ENCODE peak calls at places on chromosomes 3 and 15, in ten cellular contexts. T is retinal pigment epithelial cell, Y is astrocyte, P is transverse colon, R is uterus, Q is HFF-Myc, E is upper lobe of right lung, S is right atrium auricular region, M is fibroblast of the aortic adventitia, F is HepG2. A is an unnamed sample.

GRCh38 chr3:119289371-119289770 is 4.8 kb upstream of the ARHGAP31 start:
- DNase-seq in T (no peak), Y (no peak), P (no peak), R (no peak), Q (no peak), E (no peak), S (no peak), M (no peak), F (no peak), A (no peak)

GRCh38 chr3:101591071-101591470 is 17.1 kb downstream of the PCNP start:
- DNase-seq in T (no peak), Y (no peak), P (no peak), R (no peak), Q (no peak), E (no peak), S (no peak), M (no peak), F (no peak), A (no peak)

GRCh38 chr3:49133226-49133951 is 539 bp upstream of the LAMB2 start:
- DNase-seq in T (peak), Y (peak), P (peak), R (peak), Q (peak), E (peak), S (peak), M (peak), F (peak), A (peak)

GRCh38 chr15:96341465-96342142 is 11.1 kb downstream of the NR2F2 start:
- DNase-seq in T (no peak), Y (no peak), P (no peak), R (no peak), Q (no peak), E (no peak), S (peak), M (no peak), F (no peak), A (no peak)

GRCh38 chr3:94544131-94544530 is 481.3 kb downstream of the NSUN3 start:
- DNase-seq in T (no peak), Y (no peak), P (no peak), R (no peak), Q (no peak), E (no peak), S (no peak), M (no peak), F (no peak), A (no peak)

GRCh38 chr3:24299801-24300626 is 194.6 kb downstream of the THRB start:
- DNase-seq in T (peak), Y (peak), P (no peak), R (no peak), Q (no peak), E (no peak), S (no peak), M (peak), F (no peak), A (no peak)

GRCh38 chr15:77031376-77032050 is 36.6 kb downstream of the PSTPIP1 start:
- DNase-seq in T (no peak), Y (no peak), P (peak), R (peak), Q (no peak), E (peak), S (no peak), M (no peak), F (peak), A (no peak)

GRCh38 chr15:88113909-88114308 is 142.6 kb downstream of the NTRK3 start:
- DNase-seq in T (no peak), Y (peak), P (no peak), R (no peak), Q (no peak), E (no peak), S (no peak), M (peak), F (no peak), A (no peak)

GRCh38 chr3:107271787-107272387 is 105.4 kb upstream of the CCDC54 start:
- DNase-seq in T (peak), Y (peak), P (no peak), R (no peak), Q (peak), E (no peak), S (no peak), M (peak), F (peak), A (peak)

GRCh38 chr3:24525557-24525956 is 30.9 kb upstream of the THRB start:
- DNase-seq in T (no peak), Y (no peak), P (no peak), R (no peak), Q (no peak), E (no peak), S (no peak), M (no peak), F (no peak), A (no peak)

GRCh38 chr15:94230886-94231727 is at the start of gene MCTP2:
- DNase-seq in T (peak), Y (peak), P (peak), R (peak), Q (no peak), E (peak), S (peak), M (peak), F (peak), A (peak)

GRCh38 chr3:133457465-133458067 is 57.7 kb downstream of the BFSP2 start:
- DNase-seq in T (no peak), Y (no peak), P (no peak), R (no peak), Q (no peak), E (no peak), S (no peak), M (no peak), F (no peak), A (no peak)

GRCh38 chr15:31047437-31047836 is 54.1 kb downstream of the TRPM1 start:
- DNase-seq in T (no peak), Y (no peak), P (no peak), R (no peak), Q (no peak), E (no peak), S (no peak), M (no peak), F (no peak), A (no peak)

GRCh38 chr15:56248276-56248675 is 4.6 kb upstream of the RFX7 start:
- DNase-seq in T (no peak), Y (no peak), P (no peak), R (no peak), Q (no peak), E (no peak), S (no peak), M (no peak), F (no peak), A (no peak)

GRCh38 chr15:99409097-99409473 is 156.7 kb upstream of the MEF2A start:
- DNase-seq in T (no peak), Y (peak), P (peak), R (peak), Q (no peak), E (peak), S (peak), M (peak), F (peak), A (no peak)
- TF ChIP-seq CTCF in T (peak), Y (peak), P (peak), R (peak), Q (peak), E (peak), S (peak), M (peak), F (peak), A (peak)

DNA sequence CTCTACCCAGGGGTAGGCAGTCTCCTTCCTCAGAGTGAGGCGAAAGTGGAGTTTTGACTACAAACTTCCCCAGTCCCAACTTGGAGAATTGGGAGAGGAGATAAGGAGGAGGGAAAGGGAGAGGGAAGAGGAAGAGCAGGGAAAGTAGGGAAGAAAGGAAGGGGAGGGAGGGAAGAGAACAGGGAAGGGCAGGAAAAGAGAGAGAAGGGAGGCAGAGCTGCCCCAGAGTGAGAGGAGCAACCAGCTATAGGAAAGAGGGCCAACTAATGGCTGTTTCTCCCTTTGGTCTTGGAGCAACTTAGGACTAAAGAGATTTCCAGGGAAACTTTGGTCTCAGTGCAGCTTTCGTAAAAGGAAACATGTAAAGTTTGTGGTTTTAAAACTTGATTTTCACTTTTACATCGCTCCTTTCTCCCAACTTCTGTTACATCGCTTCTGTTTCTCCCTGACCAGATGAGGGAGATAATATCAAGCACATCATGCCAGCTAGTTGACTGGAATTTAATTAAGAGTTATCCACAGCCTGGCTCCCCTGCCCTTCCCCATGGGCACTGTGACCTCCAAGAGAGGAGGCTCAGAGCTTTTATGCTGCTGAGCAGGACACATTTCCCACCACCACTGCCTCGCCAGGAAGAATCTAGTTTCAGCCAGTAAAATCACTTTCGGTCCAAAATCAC is 1.4 kb downstream of the CA12 start:
- DNase-seq in T (no peak), Y (peak), P (no peak), R (no peak), Q (no peak), E (no peak), S (no peak), M (peak), F (no peak), A (no peak)
- H3K4me3 ChIP-seq in T (peak), Y (peak), P (peak), R (peak), Q (peak), E (no peak), S (no peak), M (peak), F (no peak), A (peak)

GRCh38 chr3:14239940-14240339 is 61.3 kb downstream of the LSM3 start:
- DNase-seq in T (no peak), Y (no peak), P (no peak), R (no peak), Q (no peak), E (no peak), S (no peak), M (no peak), F (no peak), A (no peak)

GRCh38 chr3:14237431-14237830 is 58.8 kb downstream of the LSM3 start:
- DNase-seq in T (no peak), Y (no peak), P (no peak), R (no peak), Q (no peak), E (no peak), S (peak), M (no peak), F (no peak), A (no peak)

GRCh38 chr3:14238356-14238755 is 59.7 kb downstream of the LSM3 start:
- DNase-seq in T (no peak), Y (no peak), P (no peak), R (no peak), Q (no peak), E (no peak), S (peak), M (no peak), F (no peak), A (no peak)

GRCh38 chr3:14240366-14240765 is 61.7 kb downstream of the LSM3 start:
- DNase-seq in T (no peak), Y (no peak), P (no peak), R (no peak), Q (no peak), E (no peak), S (no peak), M (no peak), F (no peak), A (no peak)

DNA sequence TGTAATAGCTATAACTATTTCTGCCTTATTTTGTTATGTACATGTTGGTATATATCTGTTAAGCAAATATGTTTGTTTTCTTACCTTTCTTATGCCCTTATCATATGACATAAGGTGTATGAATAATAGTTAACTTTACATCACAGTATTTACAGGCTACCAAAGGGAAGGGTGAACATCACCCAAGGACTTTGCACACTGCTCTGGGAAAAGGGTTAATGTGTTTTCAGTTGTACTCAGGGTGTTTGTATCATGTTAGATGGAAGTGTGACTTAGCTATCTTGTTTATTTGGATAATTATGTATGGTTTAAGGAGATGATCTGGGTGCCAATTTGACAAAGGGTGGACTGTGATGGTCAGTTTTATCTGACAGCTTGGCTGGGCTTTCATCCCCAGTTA is 60.3 kb downstream of the LSM3 start:
- DNase-seq in T (no peak), Y (no peak), P (no peak), R (no peak), Q (no peak), E (no peak), S (no peak), M (no peak), F (no peak), A (no peak)
- TF ChIP-seq CTCF in T (no peak), Y (no peak), P (no peak), R (no peak), Q (no peak), E (no peak), S (no peak), M (no peak), F (no peak), A (no peak)

GRCh38 chr15:40435331-40436089 is 5.2 kb upstream of the BAHD1 start:
- DNase-seq in T (no peak), Y (no peak), P (no peak), R (no peak), Q (no peak), E (no peak), S (no peak), M (no peak), F (no peak), A (no peak)

GRCh38 chr15:40438712-40439111 is 2.0 kb upstream of the BAHD1 start:
- DNase-seq in T (no peak), Y (no peak), P (no peak), R (no peak), Q (no peak), E (no peak), S (no peak), M (no peak), F (no peak), A (no peak)

GRCh38 chr15:40437754-40438687 is 2.7 kb upstream of the BAHD1 start:
- DNase-seq in T (no peak), Y (no peak), P (no peak), R (no peak), Q (no peak), E (no peak), S (no peak), M (no peak), F (no peak), A (no peak)

GRCh38 chr15:40436892-40437753 is 3.6 kb upstream of the BAHD1 start:
- DNase-seq in T (no peak), Y (no peak), P (no peak), R (no peak), Q (no peak), E (no peak), S (no peak), M (no peak), F (no peak), A (no peak)

DNA sequence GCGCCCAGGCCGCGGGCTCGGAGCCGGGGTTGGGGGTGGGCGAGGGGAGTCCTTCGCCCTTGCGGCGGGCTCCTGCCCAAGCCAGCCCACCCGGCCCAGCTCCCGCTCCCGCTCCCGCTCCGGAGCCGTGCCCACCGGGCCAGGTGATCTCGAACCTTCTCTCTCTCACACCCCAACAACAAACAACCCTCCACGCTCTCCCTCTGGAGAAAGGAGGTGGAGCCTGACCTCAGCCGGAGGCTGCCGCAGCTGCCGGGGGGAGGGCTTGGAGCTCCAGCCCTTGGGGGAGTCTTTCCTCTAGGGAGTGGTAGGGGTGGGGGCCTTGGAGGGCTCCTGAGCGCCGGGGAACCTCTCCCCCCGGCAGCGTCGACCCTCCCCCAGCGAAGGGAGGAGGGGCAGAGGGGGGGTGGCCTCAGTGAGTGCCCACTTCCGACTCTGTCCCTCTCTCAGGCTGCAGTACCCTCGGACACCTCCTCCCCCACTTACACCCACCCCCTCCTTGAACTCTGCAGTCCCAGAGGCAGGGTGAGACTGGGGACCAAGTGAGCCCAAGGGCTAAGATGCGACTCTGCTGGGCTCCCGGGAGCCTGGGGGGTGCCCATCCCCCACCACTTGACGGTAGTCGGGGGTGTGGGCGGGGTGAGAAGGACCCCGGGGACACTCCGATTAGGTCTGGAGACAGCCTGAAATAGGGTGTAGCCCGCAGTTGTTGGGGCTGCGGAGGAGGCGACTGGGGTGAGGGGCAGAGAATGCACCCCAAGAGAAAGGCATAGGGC is 4.4 kb upstream of the BAHD1 start:
- DNase-seq in T (no peak), Y (no peak), P (peak), R (peak), Q (no peak), E (no peak), S (no peak), M (no peak), F (no peak), A (no peak)
- H3K4me3 ChIP-seq in T (peak), Y (peak), P (peak), R (peak), Q (peak), E (peak), S (peak), M (peak), F (peak), A (peak)

GRCh38 chr3:78070188-78070587 is 1030.3 kb downstream of the ROBO2 start:
- DNase-seq in T (no peak), Y (no peak), P (no peak), R (no peak), Q (no peak), E (no peak), S (no peak), M (no peak), F (no peak), A (no peak)

GRCh38 chr3:78066287-78066686 is 1026.4 kb downstream of the ROBO2 start:
- DNase-seq in T (no peak), Y (no peak), P (no peak), R (no peak), Q (no peak), E (no peak), S (no peak), M (no peak), F (no peak), A (no peak)
- TF ChIP-seq CTCF in T (no peak), Y (no peak), P (no peak), R (no peak), Q (no peak), E (no peak), S (no peak), M (no peak), F (no peak), A (no peak)

GRCh38 chr15:97817266-97817890 is 143.1 kb upstream of the ARRDC4 start:
- DNase-seq in T (no peak), Y (no peak), P (no peak), R (no peak), Q (no peak), E (no peak), S (no peak), M (no peak), F (no peak), A (no peak)
- H3K4me3 ChIP-seq in T (no peak), Y (no peak), P (no peak), R (no peak), Q (no peak), E (no peak), S (no peak), M (no peak), F (no peak), A (no peak)

GRCh38 chr3:39082652-39083313 is 24.6 kb downstream of the GORASP1 start:
- DNase-seq in T (no peak), Y (no peak), P (no peak), R (no peak), Q (no peak), E (no peak), S (no peak), M (no peak), F (no peak), A (no peak)

GRCh38 chr3:39075910-39076309 is 24.1 kb downstream of the WDR48 start:
- DNase-seq in T (no peak), Y (no peak), P (no peak), R (no peak), Q (no peak), E (no peak), S (no peak), M (no peak), F (no peak), A (no peak)

GRCh38 chr3:39079530-39079929 is 27.7 kb downstream of the WDR48 start:
- DNase-seq in T (no peak), Y (no peak), P (no peak), R (no peak), Q (no peak), E (no peak), S (no peak), M (no peak), F (no peak), A (no peak)
- TF ChIP-seq CTCF in T (no peak), Y (no peak), P (no peak), R (no peak), Q (no peak), E (no peak), S (no peak), M (no peak), F (no peak), A (no peak)

DNA sequence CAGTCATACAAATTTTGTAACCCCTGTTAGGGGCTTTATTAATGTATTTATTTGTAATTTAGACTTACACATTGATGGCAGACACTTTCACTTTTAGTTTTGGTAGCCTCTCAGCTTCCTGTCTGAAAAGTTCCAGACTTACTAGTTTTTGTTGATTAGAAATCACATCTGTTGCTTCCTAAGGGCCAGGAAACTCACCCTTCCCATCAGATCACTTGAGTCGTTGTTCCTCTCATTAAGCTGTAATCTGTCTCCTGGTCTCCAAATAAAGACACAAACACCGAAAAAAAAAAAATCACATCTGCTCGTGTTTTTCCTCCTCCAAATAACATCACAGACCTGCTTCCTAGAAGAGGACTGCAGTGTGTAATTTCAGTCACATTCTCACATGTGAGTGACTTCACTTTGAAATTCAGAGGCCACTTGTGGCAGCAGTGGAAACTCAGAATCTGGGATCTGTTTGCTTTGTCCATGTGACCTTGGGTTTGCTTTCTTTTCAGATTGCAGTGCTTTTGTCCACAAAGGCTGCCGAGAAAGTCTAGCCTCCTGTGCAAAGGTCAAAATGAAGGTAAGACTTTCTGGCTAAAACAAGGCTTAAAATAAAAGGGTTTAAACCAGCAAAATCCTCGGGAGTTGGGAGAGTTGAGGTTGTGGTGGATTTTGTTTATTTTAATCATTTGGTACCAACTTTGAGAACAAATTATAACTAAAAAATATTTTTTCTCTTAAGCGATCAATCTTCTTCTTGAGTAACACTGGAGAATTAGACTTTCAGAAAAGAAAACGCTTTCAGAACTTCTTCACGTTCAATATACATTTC is 87.0 kb downstream of the KLHL25 start:
- DNase-seq in T (no peak), Y (peak), P (no peak), R (no peak), Q (no peak), E (no peak), S (no peak), M (peak), F (peak), A (no peak)
- H3K4me3 ChIP-seq in T (no peak), Y (no peak), P (no peak), R (no peak), Q (peak), E (peak), S (peak), M (peak), F (peak), A (no peak)

A was measured in AG04449.